ENCODE peak calls at places on chromosomes 12 and 14, in seven cellular contexts. M, O, U, B, C, F and Y are unnamed samples.

GRCh38 chr12:90851800-90852718 is 102.9 kb downstream of the CCER1 start:
- DNase-seq in M (no peak), O (no peak), U (no peak), B (no peak), C (no peak), F (no peak), Y (no peak)

GRCh38 chr14:52091913-52092312 is 23.1 kb upstream of the NID2 start:
- DNase-seq in M (no peak), O (no peak), U (no peak), B (no peak), C (no peak), F (no peak), Y (no peak)

GRCh38 chr12:46675736-46676135 is 150.1 kb downstream of the SLC38A4 start:
- DNase-seq in M (peak), O (no peak), U (peak), B (no peak), C (no peak), F (no peak), Y (peak)

GRCh38 chr12:13179159-13180074 is 17.1 kb upstream of the EMP1 start:
- DNase-seq in M (peak), O (peak), U (peak), B (peak), C (no peak), F (peak), Y (peak)

GRCh38 chr14:65299837-65300236 is 112.7 kb upstream of the FUT8 start:
- DNase-seq in M (peak), O (no peak), U (no peak), B (no peak), C (no peak), F (no peak), Y (no peak)

GRCh38 chr12:16599081-16599480 is 6.9 kb downstream of the LMO3 start:
- DNase-seq in M (no peak), O (no peak), U (no peak), B (no peak), C (peak), F (no peak), Y (no peak)

GRCh38 chr12:26971963-26972362 is 33.7 kb downstream of the FGFR1OP2 start:
- DNase-seq in M (peak), O (peak), U (no peak), B (peak), C (no peak), F (no peak), Y (no peak)

GRCh38 chr14:96594961-96595360 is 92.8 kb downstream of the PAPOLA start:
- DNase-seq in M (no peak), O (no peak), U (no peak), B (no peak), C (no peak), F (no peak), Y (no peak)

GRCh38 chr14:98919431-98919830 is 352.6 kb downstream of the BCL11B start:
- DNase-seq in M (no peak), O (no peak), U (no peak), B (no peak), C (no peak), F (no peak), Y (no peak)

GRCh38 chr12:1629338-1630080 is 478 bp downstream of the WNT5B start:
- DNase-seq in M (no peak), O (no peak), U (peak), B (no peak), C (peak), F (peak), Y (no peak)